ENCODE peak calls at places on chromosomes 13 and 19, in five cellular contexts. Q is K562, U is esophagus squamous epithelium, J is body of pancreas, V is tibial nerve. R is an unnamed sample.

GRCh38 chr13:28865312-28865711 is 45.2 kb downstream of the MTUS2 start:
- DNase-seq in Q (no peak), U (no peak), J (no peak), V (no peak), R (no peak)

GRCh38 chr19:18682807-18683108 is 722 bp upstream of the CRTC1 start:
- DNase-seq in Q (no peak), U (no peak), J (no peak), V (no peak), R (no peak)

GRCh38 chr19:1168877-1169791 is 4.9 kb downstream of the SBNO2 start:
- DNase-seq in Q (no peak), U (no peak), J (peak), V (no peak), R (no peak)

GRCh38 chr13:40379794-40380608 is 286.4 kb downstream of the FOXO1 start:
- DNase-seq in Q (no peak), U (no peak), J (no peak), V (no peak), R (no peak)

GRCh38 chr13:73741111-73741510 is 393.1 kb downstream of the KLF12 start:
- DNase-seq in Q (no peak), U (no peak), J (no peak), V (no peak), R (no peak)

GRCh38 chr19:16893686-16893990 is 4.8 kb downstream of the F2RL3 start:
- DNase-seq in Q (no peak), U (no peak), J (no peak), V (no peak), R (no peak)

GRCh38 chr13:75432045-75432444 is 49.9 kb downstream of the TBC1D4 start:
- DNase-seq in Q (no peak), U (no peak), J (no peak), V (no peak), R (no peak)

GRCh38 chr19:13463296-13463695 is 43.0 kb downstream of the CACNA1A start:
- DNase-seq in Q (peak), U (no peak), J (no peak), V (no peak), R (no peak)

GRCh38 chr13:93151277-93151676 is 75.3 kb upstream of the GPC6 start:
- DNase-seq in Q (no peak), U (no peak), J (no peak), V (no peak), R (no peak)

GRCh38 chr19:17026706-17027427 is at the start of gene CPAMD8:
- DNase-seq in Q (no peak), U (no peak), J (no peak), V (no peak), R (no peak)

GRCh38 chr13:102709536-102709935 is 14.7 kb upstream of the METTL21C start:
- DNase-seq in Q (no peak), U (no peak), J (no peak), V (no peak), R (no peak)

GRCh38 chr13:93753639-93754038 is 527.0 kb downstream of the GPC6 start:
- DNase-seq in Q (no peak), U (no peak), J (no peak), V (no peak), R (no peak)

GRCh38 chr13:76980075-76980718 is 11.7 kb upstream of the CLN5 start:
- DNase-seq in Q (peak), U (no peak), J (peak), V (peak), R (peak)

DNA sequence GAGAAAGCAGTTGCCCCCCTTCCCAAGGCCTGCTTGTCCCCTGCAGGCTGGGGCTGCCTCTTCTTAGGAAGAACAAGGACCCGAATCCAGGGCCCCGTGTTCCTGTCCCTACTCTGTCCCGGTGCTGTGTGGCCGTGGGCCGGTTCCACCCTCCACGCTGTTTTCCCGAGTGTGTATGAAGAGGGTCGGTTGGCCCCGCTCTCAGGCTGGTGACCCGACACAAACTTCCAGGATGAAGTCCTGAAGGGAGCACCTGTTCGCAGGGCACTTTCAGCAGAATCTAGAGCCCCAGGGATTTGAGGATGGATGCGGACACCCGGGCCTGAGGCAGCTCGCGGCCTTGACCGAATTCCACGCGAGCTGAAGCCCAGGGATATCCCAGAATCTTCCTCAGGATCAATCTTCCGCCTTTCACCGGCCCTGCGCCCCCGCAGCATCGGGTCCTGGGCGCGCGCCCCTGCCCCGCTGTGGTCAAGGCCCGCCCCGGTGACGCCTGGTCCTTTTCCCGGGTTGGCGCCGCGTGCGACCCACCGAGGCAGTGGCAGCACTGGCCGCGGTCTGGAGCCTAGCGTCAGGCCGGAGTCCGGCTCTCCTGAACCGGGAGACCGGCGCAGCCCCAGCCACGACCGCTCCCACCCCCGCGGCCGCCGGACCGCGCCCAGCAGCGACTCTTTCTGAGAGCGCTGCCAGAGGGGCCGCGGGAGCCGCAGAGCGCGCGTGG is 528 bp upstream of the CHST8 start:
- DNase-seq in Q (no peak), U (no peak), J (no peak), V (no peak), R (no peak)
- H3K4me3 ChIP-seq in Q (no peak), U (peak), J (no peak), V (peak), R (no peak)

DNA sequence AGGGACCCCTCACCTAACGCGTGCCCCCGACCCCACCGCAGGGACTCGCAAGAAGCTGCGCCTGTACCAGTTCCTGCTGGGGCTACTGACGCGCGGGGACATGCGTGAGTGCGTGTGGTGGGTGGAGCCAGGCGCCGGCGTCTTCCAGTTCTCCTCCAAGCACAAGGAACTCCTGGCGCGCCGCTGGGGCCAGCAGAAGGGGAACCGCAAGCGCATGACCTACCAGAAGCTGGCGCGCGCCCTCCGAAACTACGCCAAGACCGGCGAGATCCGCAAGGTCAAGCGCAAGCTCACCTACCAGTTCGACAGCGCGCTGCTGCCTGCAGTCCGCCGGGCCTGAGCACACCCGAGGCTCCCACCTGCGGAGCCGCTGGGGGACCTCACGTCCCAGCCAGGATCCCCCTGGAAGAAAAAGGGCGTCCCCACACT is 4.7 kb upstream of the MYBPC2 start:
- DNase-seq in Q (no peak), U (peak), J (peak), V (peak), R (peak)
- TF ChIP-seq POLR2A in Q (no peak), U (peak), J (no peak), V (peak), R (no peak)

GRCh38 chr19:53868892-53869804 is 1.5 kb downstream of the MYADM start:
- DNase-seq in Q (peak), U (no peak), J (peak), V (peak), R (peak)
- H3K27ac ChIP-seq in Q (peak), U (peak), J (peak), V (peak), R (peak)

DNA sequence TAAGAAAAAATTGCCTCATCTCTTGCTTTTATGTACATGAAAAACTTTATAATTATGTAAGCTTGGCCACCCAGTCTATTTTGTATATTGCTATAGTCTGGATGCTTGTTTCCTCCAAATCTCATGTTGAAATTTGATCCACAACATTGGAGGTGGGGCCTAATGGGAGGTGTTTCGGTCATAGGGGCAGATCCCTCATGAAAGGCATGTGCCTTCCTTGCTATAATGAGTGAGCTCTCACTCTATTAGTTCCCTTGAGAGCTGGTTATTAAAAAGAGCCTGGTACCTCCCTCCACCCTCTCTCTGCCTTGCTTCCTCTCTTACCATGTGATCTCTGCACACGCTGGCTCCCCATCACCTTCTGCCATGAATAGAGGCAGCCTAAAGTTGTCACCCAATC is 1005.1 kb downstream of the PCDH9 start:
- DNase-seq in Q (no peak), U (no peak), J (no peak), V (no peak), R (no peak)
- H3K4me3 ChIP-seq in Q (no peak), U (no peak), J (no peak), V (no peak), R (no peak)

R was measured in endothelial cell of umbilical vein.